ENCODE peak calls at places on chromosomes 1 and 21, in six cellular contexts. Z is LoVo; F is stimulated activated CD4-positive, alpha-beta T cell treated with anti-CD3 and anti-CD28 coated beads, Interleukin-12 subunit alpha, Interleukin-12 subunit beta, amount 100 ng/mL, for 4 hours; V is activated naive CD4-positive, alpha-beta T cell; Y is stimulated activated effector memory CD8-positive, alpha-beta T cell treated with anti-CD3 and anti-CD28 coated beads, Interleukin-12 subunit alpha, Interleukin-12 subunit beta, amount 100 ng/mL, for 72 hours; N is AG08395. G is an unnamed sample.

GRCh38 chr1:38235705-38236104 is 189.1 kb upstream of the POU3F1 start:
- DNase-seq in Z (peak), F (no peak), V (no peak), Y (no peak), N (peak), G (no peak)

GRCh38 chr21:19458295-19458694 is 1054.7 kb upstream of the TMPRSS15 start:
- DNase-seq in Z (no peak), F (no peak), V (no peak), Y (no peak), N (no peak), G (no peak)

GRCh38 chr1:24720152-24720551 is 25.1 kb upstream of the CLIC4 start:
- DNase-seq in Z (no peak), F (no peak), V (no peak), Y (no peak), N (peak), G (no peak)

GRCh38 chr1:74964508-74964907 is 169.7 kb upstream of the LHX8 start:
- DNase-seq in Z (no peak), F (no peak), V (no peak), Y (no peak), N (no peak), G (no peak)

GRCh38 chr1:156456625-156457465 is 43.7 kb downstream of the MEF2D start:
- DNase-seq in Z (peak), F (peak), V (peak), Y (peak), N (peak), G (peak)

GRCh38 chr1:100353988-100354387 is 1.7 kb downstream of the CDC14A start:
- DNase-seq in Z (peak), F (no peak), V (no peak), Y (no peak), N (peak), G (no peak)

GRCh38 chr1:55943012-55943411 is 636.4 kb downstream of the PLPP3 start:
- DNase-seq in Z (no peak), F (no peak), V (no peak), Y (no peak), N (no peak), G (no peak)

GRCh38 chr1:231666220-231666956 is 39.8 kb downstream of the DISC1 start:
- DNase-seq in Z (no peak), F (no peak), V (no peak), Y (no peak), N (no peak), G (no peak)

GRCh38 chr21:25895565-25896205 is 160.9 kb downstream of the GABPA start:
- DNase-seq in Z (no peak), F (no peak), V (no peak), Y (no peak), N (peak), G (no peak)

GRCh38 chr1:110436635-110437034 is 14.3 kb upstream of the PROK1 start:
- DNase-seq in Z (peak), F (no peak), V (no peak), Y (no peak), N (no peak), G (no peak)

GRCh38 chr1:167294528-167294927 is 73.8 kb downstream of the POU2F1 start:
- DNase-seq in Z (no peak), F (no peak), V (no peak), Y (no peak), N (no peak), G (no peak)

GRCh38 chr1:43546388-43547100 is 15.9 kb downstream of the PTPRF start:
- DNase-seq in Z (no peak), F (no peak), V (no peak), Y (no peak), N (no peak), G (no peak)

GRCh38 chr1:3727042-3727824 is 25.0 kb upstream of the CCDC27 start:
- DNase-seq in Z (no peak), F (no peak), V (no peak), Y (no peak), N (peak), G (no peak)

GRCh38 chr1:75203415-75204277 is 69.5 kb downstream of the LHX8 start:
- DNase-seq in Z (peak), F (no peak), V (no peak), Y (no peak), N (peak), G (no peak)

GRCh38 chr1:2073382-2074230 is 23.4 kb downstream of the PRKCZ start:
- DNase-seq in Z (no peak), F (no peak), V (no peak), Y (no peak), N (peak), G (no peak)

GRCh38 chr1:112548540-112548939 is 39.8 kb downstream of the WNT2B start:
- DNase-seq in Z (no peak), F (no peak), V (no peak), Y (no peak), N (no peak), G (no peak)

GRCh38 chr1:118275716-118276115 is 90.7 kb upstream of the SPAG17 start:
- DNase-seq in Z (no peak), F (no peak), V (no peak), Y (no peak), N (no peak), G (no peak)

GRCh38 chr1:248841702-248842395 is 3.8 kb downstream of the ZNF672 start:
- DNase-seq in Z (no peak), F (no peak), V (no peak), Y (no peak), N (peak), G (no peak)

GRCh38 chr1:7732331-7732730 is 38.8 kb upstream of the VAMP3 start:
- DNase-seq in Z (no peak), F (no peak), V (no peak), Y (no peak), N (no peak), G (no peak)

GRCh38 chr1:225896937-225897549 is 8.1 kb upstream of the LEFTY1 start:
- DNase-seq in Z (peak), F (peak), V (no peak), Y (peak), N (no peak), G (no peak)

GRCh38 chr1:108719654-108720435 is 7.1 kb downstream of the FNDC7 start:
- DNase-seq in Z (peak), F (no peak), V (no peak), Y (no peak), N (peak), G (no peak)

GRCh38 chr1:196970182-196970581 is 7.2 kb upstream of the CFHR5 start:
- DNase-seq in Z (no peak), F (no peak), V (no peak), Y (no peak), N (no peak), G (no peak)

GRCh38 chr1:107820797-107821196 is 144.2 kb downstream of the VAV3 start:
- DNase-seq in Z (no peak), F (no peak), V (no peak), Y (no peak), N (peak), G (no peak)

GRCh38 chr21:38533887-38534286 is 35.6 kb upstream of the ERG start:
- DNase-seq in Z (no peak), F (no peak), V (no peak), Y (no peak), N (no peak), G (no peak)

GRCh38 chr1:150281221-150281757 is 1.1 kb upstream of the CIART start:
- DNase-seq in Z (peak), F (peak), V (no peak), Y (peak), N (peak), G (no peak)

GRCh38 chr1:55095095-55095494 is 55.7 kb downstream of the PCSK9 start:
- DNase-seq in Z (no peak), F (no peak), V (no peak), Y (no peak), N (no peak), G (no peak)

GRCh38 chr1:2972011-2972878 is 49.0 kb upstream of the ACTRT2 start:
- DNase-seq in Z (no peak), F (no peak), V (no peak), Y (no peak), N (no peak), G (no peak)

GRCh38 chr1:212532469-212533235 is 75.9 kb upstream of the ATF3 start:
- DNase-seq in Z (no peak), F (no peak), V (no peak), Y (no peak), N (no peak), G (no peak)

GRCh38 chr1:35717911-35718476 is 690 bp downstream of the C1orf216 start:
- DNase-seq in Z (peak), F (no peak), V (no peak), Y (no peak), N (peak), G (no peak)

GRCh38 chr1:8439015-8439702 is 121.2 kb downstream of the SLC45A1 start:
- DNase-seq in Z (no peak), F (no peak), V (no peak), Y (no peak), N (peak), G (no peak)

GRCh38 chr1:18794561-18794960 is 64.9 kb downstream of the TAS1R2 start:
- DNase-seq in Z (no peak), F (no peak), V (no peak), Y (no peak), N (no peak), G (no peak)

GRCh38 chr1:82455342-82455741 is 654.6 kb downstream of the ADGRL2 start:
- DNase-seq in Z (no peak), F (no peak), V (no peak), Y (no peak), N (no peak), G (no peak)

GRCh38 chr1:6386371-6386949 is 7.1 kb downstream of the ACOT7 start:
- DNase-seq in Z (peak), F (no peak), V (no peak), Y (no peak), N (no peak), G (no peak)

GRCh38 chr1:84286071-84286470 is 15.4 kb upstream of the SAMD13 start:
- DNase-seq in Z (no peak), F (no peak), V (no peak), Y (no peak), N (no peak), G (no peak)